ENCODE peak calls at places on chromosomes 6 and 20, in ten cellular contexts. D, E, N, U, G, L, O, Y, J and Q are unnamed samples.

GRCh38 chr6:111804627-111805235 is 68.5 kb downstream of the FYN start:
- DNase-seq in U (peak), N (no peak), E (no peak), G (no peak), L (peak), J (no peak), O (no peak), D (no peak), Y (peak), Q (peak)

GRCh38 chr6:45663181-45664180 is 285.7 kb upstream of the SUPT3H start:
- DNase-seq in E (peak), U (no peak), J (no peak), L (peak), N (peak), Y (peak), D (peak), G (peak), O (no peak), Q (peak)

GRCh38 chr6:142796571-142796970 is 148.4 kb downstream of the HIVEP2 start:
- DNase-seq in U (no peak), L (peak), E (no peak), O (no peak), J (no peak), Y (peak), D (peak), G (no peak), N (no peak), Q (peak)

GRCh38 chr20:25270829-25271251 is 23.0 kb downstream of the PYGB start:
- DNase-seq in O (no peak), Y (no peak), E (peak), N (no peak), J (peak), G (peak), L (no peak), U (no peak), D (no peak), Q (no peak)

GRCh38 chr6:34145161-34146020 is 496 bp downstream of the GRM4 start:
- DNase-seq in G (peak), E (no peak), U (peak), N (peak), D (peak), J (no peak), Y (peak), O (no peak), L (peak), Q (peak)

GRCh38 chr6:113856571-113857564 is at the start of gene MARCKS:
- DNase-seq in U (peak), J (peak), D (peak), E (peak), O (peak), N (peak), L (peak), Y (peak), G (peak), Q (peak)

GRCh38 chr20:24842591-24843442 is 106.3 kb upstream of the CST7 start:
- DNase-seq in E (no peak), D (no peak), O (no peak), L (no peak), Y (no peak), J (no peak), U (no peak), N (no peak), G (no peak), Q (no peak)

GRCh38 chr20:38060536-38060935 is 27.0 kb downstream of the RPRD1B start:
- DNase-seq in Y (peak), G (no peak), N (no peak), E (no peak), L (peak), O (no peak), J (no peak), U (no peak), D (no peak), Q (peak)

GRCh38 chr6:14546036-14546435 is 428.5 kb downstream of the CD83 start:
- DNase-seq in G (no peak), N (no peak), U (no peak), L (no peak), D (no peak), E (no peak), O (no peak), J (no peak), Y (no peak), Q (no peak)

GRCh38 chr6:139334791-139335446 is 39.5 kb downstream of the CITED2 start:
- DNase-seq in G (no peak), L (peak), E (no peak), Y (peak), N (no peak), J (no peak), D (no peak), O (peak), U (no peak), Q (peak)

GRCh38 chr6:54107470-54107869 is 3.8 kb upstream of the MLIP start:
- DNase-seq in E (no peak), N (no peak), D (no peak), U (peak), G (no peak), O (no peak), J (no peak), L (no peak), Y (no peak), Q (no peak)

GRCh38 chr6:1613631-1614447 is 4.1 kb downstream of the FOXC1 start:
- DNase-seq in G (peak), Y (no peak), J (no peak), E (no peak), D (peak), L (no peak), U (peak), N (no peak), O (no peak), Q (no peak)

GRCh38 chr6:75489025-75489424 is 4.6 kb downstream of the FILIP1 start:
- DNase-seq in O (no peak), N (no peak), G (no peak), L (peak), U (no peak), J (no peak), E (no peak), D (no peak), Y (peak), Q (peak)

GRCh38 chr6:10368841-10369240 is 46.0 kb downstream of the TFAP2A start:
- DNase-seq in E (no peak), O (no peak), D (no peak), U (no peak), Y (no peak), G (no peak), L (no peak), J (no peak), N (no peak), Q (no peak)

GRCh38 chr20:23613676-23614075 is 8.0 kb upstream of the CST9 start:
- DNase-seq in D (no peak), N (no peak), Y (no peak), E (peak), J (no peak), U (no peak), G (no peak), O (peak), L (no peak), Q (no peak)

GRCh38 chr6:139054001-139054400 is 25.5 kb downstream of the ABRACL start:
- DNase-seq in N (no peak), U (no peak), Y (no peak), E (no peak), J (no peak), O (no peak), G (no peak), L (no peak), D (no peak), Q (no peak)

GRCh38 chr20:366042-366718 is 14.4 kb upstream of the TRIB3 start:
- DNase-seq in O (no peak), L (no peak), D (no peak), U (peak), E (no peak), J (no peak), N (no peak), G (no peak), Y (no peak), Q (no peak)

GRCh38 chr20:51350941-51351631 is 191.4 kb downstream of the NFATC2 start:
- DNase-seq in U (no peak), G (no peak), N (no peak), D (no peak), Y (peak), L (peak), O (no peak), E (no peak), J (no peak), Q (peak)

GRCh38 chr20:6502999-6503398 is 264.5 kb upstream of the BMP2 start:
- DNase-seq in E (no peak), U (no peak), N (no peak), Y (no peak), L (peak), D (peak), J (no peak), O (no peak), G (no peak), Q (no peak)

GRCh38 chr6:5036309-5036708 is 32.5 kb upstream of the RPP40 start:
- DNase-seq in D (peak), G (peak), N (no peak), E (peak), J (no peak), L (peak), Y (peak), U (no peak), O (no peak), Q (peak)

GRCh38 chr6:88870728-88871330 is 92.6 kb downstream of the RNGTT start:
- DNase-seq in U (peak), E (peak), L (peak), O (peak), J (no peak), Y (peak), G (no peak), D (peak), N (peak), Q (peak)

GRCh38 chr20:51457281-51457932 is 85.1 kb downstream of the NFATC2 start:
- DNase-seq in O (peak), L (peak), Y (peak), G (no peak), E (peak), N (no peak), J (peak), D (no peak), U (peak), Q (peak)

GRCh38 chr6:84568971-84569370 is 195.4 kb downstream of the TBX18 start:
- DNase-seq in D (no peak), U (no peak), N (no peak), O (no peak), G (no peak), L (no peak), E (no peak), J (no peak), Y (peak), Q (peak)

GRCh38 chr6:168403370-168404005 is 37.5 kb upstream of the SMOC2 start:
- DNase-seq in U (no peak), O (no peak), L (no peak), E (no peak), J (no peak), Y (no peak), D (no peak), G (no peak), N (no peak), Q (no peak)

GRCh38 chr6:130223508-130223907 is 757 bp upstream of the SAMD3 start:
- DNase-seq in U (no peak), L (no peak), Y (no peak), O (no peak), N (no peak), E (peak), G (no peak), D (no peak), J (no peak), Q (no peak)

GRCh38 chr6:89079611-89080213 is 839 bp upstream of the PNRC1 start:
- DNase-seq in L (peak), O (peak), J (no peak), N (no peak), E (peak), Y (peak), G (no peak), D (peak), U (peak), Q (peak)

GRCh38 chr6:153130515-153131036 is 506 bp downstream of the RGS17 start:
- DNase-seq in N (no peak), D (peak), J (no peak), U (no peak), E (no peak), L (no peak), O (no peak), G (peak), Y (peak), Q (no peak)
- TF ChIP-seq CTCF in N (no peak), D (no peak), J (no peak), U (no peak), E (no peak), L (no peak), O (no peak), G (no peak), Y (no peak), Q (no peak)

DNA sequence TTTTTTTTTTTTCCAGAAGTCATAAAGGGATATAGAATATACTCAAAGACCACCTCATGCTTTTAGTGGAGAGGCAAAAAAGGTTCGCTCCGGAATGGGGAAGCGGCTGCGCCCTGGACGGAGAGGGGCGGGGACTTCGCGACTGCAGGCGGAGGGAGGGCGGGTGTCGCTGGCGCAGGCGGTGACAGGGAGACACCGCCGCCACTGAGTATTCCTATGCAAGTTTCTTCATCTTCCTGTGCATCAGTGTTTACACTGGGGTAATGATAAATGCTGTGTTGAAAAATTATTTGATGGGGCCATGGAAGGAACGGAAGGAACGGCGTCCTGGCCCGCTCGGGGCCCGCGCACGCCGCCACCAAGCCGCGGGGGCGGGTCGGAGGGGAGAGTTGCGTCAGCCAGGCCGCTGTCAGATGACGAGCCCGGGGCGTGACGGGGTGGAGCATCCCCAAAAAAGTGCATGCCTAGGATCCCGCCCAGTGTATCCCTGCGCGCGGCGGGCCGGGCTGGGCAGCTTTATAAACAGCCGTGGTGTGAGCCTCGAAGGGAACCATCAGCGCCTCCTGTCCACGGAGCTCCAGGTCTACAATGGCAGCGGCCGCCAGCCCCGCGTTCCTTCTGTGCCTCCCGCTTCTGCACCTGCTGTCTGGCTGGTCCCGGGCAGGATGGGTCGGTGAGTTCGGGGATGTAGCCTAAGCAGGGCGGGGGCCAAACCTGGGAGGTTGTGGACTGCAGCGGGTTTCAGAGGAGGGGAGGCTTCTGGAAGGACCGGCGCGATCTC is at the start of gene ULBP1:
- DNase-seq in N (no peak), G (peak), J (peak), L (peak), O (peak), Y (peak), E (peak), D (peak), U (peak), Q (peak)
- TF ChIP-seq CTCF in N (no peak), G (no peak), J (no peak), L (peak), O (no peak), Y (no peak), E (no peak), D (peak), U (no peak), Q (peak)

GRCh38 chr6:7108196-7108963 is 619 bp downstream of the RREB1 start:
- DNase-seq in N (peak), E (peak), L (peak), G (peak), O (peak), D (peak), J (no peak), Y (peak), U (peak), Q (peak)

GRCh38 chr6:7104752-7105151 is 3.0 kb upstream of the RREB1 start:
- DNase-seq in Y (no peak), E (no peak), D (no peak), J (no peak), L (no peak), G (no peak), U (no peak), N (no peak), O (no peak), Q (no peak)

GRCh38 chr6:7107578-7108195 is at the start of gene RREB1:
- DNase-seq in U (peak), E (peak), L (peak), Y (peak), O (peak), N (peak), G (peak), D (peak), J (no peak), Q (peak)

GRCh38 chr6:7106215-7106751 is 1.5 kb upstream of the RREB1 start:
- DNase-seq in O (peak), L (peak), G (no peak), N (no peak), E (no peak), D (peak), U (peak), Y (no peak), J (no peak), Q (no peak)

GRCh38 chr6:7106752-7107577 is 796 bp upstream of the RREB1 start:
- DNase-seq in O (no peak), U (peak), D (no peak), N (peak), J (no peak), G (peak), Y (no peak), L (peak), E (peak), Q (no peak)
- TF ChIP-seq CTCF in O (no peak), U (no peak), D (peak), N (peak), J (no peak), G (no peak), Y (no peak), L (peak), E (no peak), Q (no peak)

GRCh38 chr20:62688855-62689460 is 19.7 kb upstream of the NTSR1 start:
- DNase-seq in O (no peak), Y (peak), G (no peak), U (no peak), D (peak), N (no peak), J (no peak), E (no peak), L (peak), Q (peak)
- TF ChIP-seq CTCF in O (no peak), Y (no peak), G (no peak), U (no peak), D (peak), N (no peak), J (no peak), E (no peak), L (peak), Q (peak)